ENCODE peak calls at places on chromosomes 4 and X, in nine cellular contexts. Z is HT1080; B is mesenchymal stem cell; D is midbrain; V is Calu3; G is stimulated activated CD4-positive, alpha-beta T cell treated with anti-CD3 and anti-CD28 coated beads, Interleukin-12 subunit alpha, Interleukin-12 subunit beta, amount 100 ng/mL, for 48 hours; J is hepatic stellate cell; P is mesenteric fat pad; E is choroid plexus epithelial cell. O is an unnamed sample.

GRCh38 chrX:125826080-125826479 is 340.0 kb downstream of the DCAF12L2 start:
- DNase-seq in Z (peak; percentile 6), B (no peak), D (no peak), V (no peak), G (no peak), J (no peak), P (no peak), E (no peak), O (no peak)

GRCh38 chr4:4673070-4673469 is 131.2 kb upstream of the STX18 start:
- DNase-seq in Z (peak; percentile 66), B (peak; percentile 36), D (no peak), V (no peak), G (no peak), J (no peak), P (no peak), E (no peak), O (peak; percentile 32)

GRCh38 chrX:77719388-77719787 is 66.6 kb downstream of the ATRX start:
- DNase-seq in Z (no peak), B (no peak), D (no peak), V (no peak), G (no peak), J (no peak), P (no peak), E (no peak), O (no peak)

GRCh38 chrX:143635915-143636314 is at the start of gene SLITRK4:
- DNase-seq in Z (no peak), B (peak; percentile 73), D (no peak), V (no peak), G (no peak), J (no peak), P (no peak), E (no peak), O (peak; percentile 40)

GRCh38 chrX:110373310-110373709 is 14.7 kb downstream of the RTL9 start:
- DNase-seq in Z (no peak), B (no peak), D (no peak), V (no peak), G (no peak), J (no peak), P (no peak), E (no peak), O (no peak)

GRCh38 chr4:7392438-7393374 is 42.0 kb downstream of the PSAPL1 start:
- DNase-seq in Z (peak; percentile 49), B (peak; percentile 4), D (peak; percentile 33), V (no peak), G (no peak), J (peak; percentile 35), P (peak; percentile 84), E (peak; percentile 49), O (no peak)

GRCh38 chrX:151984891-151985290 is 10.4 kb upstream of the GABRE start:
- DNase-seq in Z (no peak), B (no peak), D (no peak), V (no peak), G (no peak), J (no peak), P (no peak), E (no peak), O (no peak)

GRCh38 chr4:25367004-25367621 is 9.9 kb upstream of the ANAPC4 start:
- DNase-seq in Z (peak; percentile 44), B (peak; percentile 58), D (peak; percentile 28), V (no peak), G (no peak), J (no peak), P (no peak), E (peak; percentile 77), O (peak; percentile 56)

GRCh38 chrX:129663171-129663570 is 8.4 kb upstream of the APLN start:
- DNase-seq in Z (peak; percentile 24), B (peak; percentile 67), D (no peak), V (no peak), G (no peak), J (peak; percentile 61), P (no peak), E (peak; percentile 72), O (no peak)

GRCh38 chr4:19844436-19844835 is 407.3 kb upstream of the SLIT2 start:
- DNase-seq in Z (peak; percentile 7), B (no peak), D (no peak), V (no peak), G (no peak), J (no peak), P (no peak), E (peak; percentile 67), O (no peak)

GRCh38 chr4:71130827-71131603 is 137.6 kb downstream of the DCK start:
- DNase-seq in Z (peak; percentile 63), B (peak; percentile 50), D (peak; percentile 16), V (no peak), G (no peak), J (peak; percentile 40), P (no peak), E (peak; percentile 40), O (no peak)

GRCh38 chrX:48631376-48632090 is 34.2 kb downstream of the WDR13 start:
- DNase-seq in Z (peak; percentile 90), B (peak; percentile 91), D (peak; percentile 78), V (peak; percentile 89), G (peak; percentile 44), J (peak; percentile 84), P (peak; percentile 74), E (peak; percentile 96), O (peak; percentile 85)

GRCh38 chrX:15497865-15498264 is 2.7 kb upstream of the BMX start:
- DNase-seq in Z (peak; percentile 61), B (peak; percentile 46), D (peak; percentile 36), V (peak; percentile 76), G (peak; percentile 69), J (peak; percentile 54), P (no peak), E (peak; percentile 61), O (peak; percentile 75)

GRCh38 chr4:52641853-52642563 is 17.1 kb downstream of the USP46 start:
- DNase-seq in Z (peak; percentile 62), B (peak; percentile 65), D (no peak), V (no peak), G (no peak), J (no peak), P (no peak), E (peak; percentile 61), O (no peak)

GRCh38 chrX:110012818-110013484 is 10.0 kb downstream of the TMEM164 start:
- DNase-seq in Z (no peak), B (no peak), D (no peak), V (peak; percentile 35), G (no peak), J (no peak), P (no peak), E (no peak), O (no peak)

GRCh38 chr4:8675383-8675782 is 82.8 kb downstream of the CPZ start:
- DNase-seq in Z (peak; percentile 25), B (no peak), D (no peak), V (no peak), G (no peak), J (no peak), P (no peak), E (peak; percentile 4), O (peak; percentile 74)

GRCh38 chr4:62670509-62670908 is 1470.4 kb downstream of the ADGRL3 start:
- DNase-seq in Z (peak; percentile 44), B (peak; percentile 18), D (no peak), V (no peak), G (no peak), J (no peak), P (no peak), E (peak; percentile 48), O (no peak)

GRCh38 chr4:5474756-5475155 is 233.6 kb downstream of the EVC2 start:
- DNase-seq in Z (peak; percentile 21), B (peak; percentile 36), D (no peak), V (no peak), G (no peak), J (no peak), P (no peak), E (peak; percentile 80), O (peak; percentile 26)

GRCh38 chrX:17854521-17854920 is 6.6 kb downstream of the RAI2 start:
- DNase-seq in Z (no peak), B (no peak), D (no peak), V (no peak), G (no peak), J (no peak), P (no peak), E (no peak), O (no peak)

GRCh38 chr4:80814266-80814665 is 216.2 kb upstream of the BMP3 start:
- DNase-seq in Z (no peak), B (no peak), D (no peak), V (no peak), G (no peak), J (no peak), P (no peak), E (no peak), O (no peak)

GRCh38 chr4:36426741-36427140 is 145.3 kb downstream of the DTHD1 start:
- DNase-seq in Z (no peak), B (no peak), D (no peak), V (no peak), G (no peak), J (no peak), P (no peak), E (no peak), O (no peak)

GRCh38 chr4:8391972-8392371 is 48.6 kb downstream of the ACOX3 start:
- DNase-seq in Z (no peak), B (peak; percentile 78), D (peak; percentile 61), V (no peak), G (no peak), J (no peak), P (no peak), E (peak; percentile 97), O (no peak)

GRCh38 chrX:54357414-54358377 is at the start of gene WNK3:
- DNase-seq in Z (peak; percentile 3), B (peak; percentile 83), D (peak; percentile 70), V (no peak), G (peak; percentile 18), J (peak; percentile 15), P (no peak), E (peak; percentile 85), O (peak; percentile 91)

O was measured in hepatocyte.